ENCODE peak calls at places on chromosomes 2 and 18, in nine cellular contexts. I, X, T, S, A, R, W, P and K are unnamed samples.

GRCh38 chr18:77112161-77112801 is 20.3 kb downstream of the MBP start:
- DNase-seq in X (peak), I (no peak), R (no peak), W (no peak), T (no peak), P (no peak), A (no peak), S (no peak), K (peak)

GRCh38 chr2:41937921-41938708 is 109.7 kb upstream of the PKDCC start:
- DNase-seq in P (peak), A (no peak), R (no peak), T (no peak), W (no peak), S (no peak), I (no peak), X (no peak), K (no peak)

GRCh38 chr18:13313006-13313661 is 94.6 kb downstream of the LDLRAD4 start:
- DNase-seq in I (no peak), A (no peak), R (no peak), X (no peak), T (no peak), W (no peak), S (no peak), P (no peak), K (no peak)

GRCh38 chr2:136787970-136788369 is 22.6 kb downstream of the THSD7B start:
- DNase-seq in S (no peak), I (no peak), P (no peak), R (no peak), T (no peak), A (no peak), X (no peak), W (no peak), K (no peak)

GRCh38 chr2:176577054-176577453 is 307.8 kb downstream of the MTX2 start:
- DNase-seq in I (no peak), P (no peak), R (no peak), A (no peak), W (no peak), S (no peak), X (no peak), T (no peak), K (no peak)

GRCh38 chr2:111712361-111712760 is 171.6 kb downstream of the ANAPC1 start:
- DNase-seq in A (no peak), S (no peak), P (no peak), R (no peak), T (no peak), I (no peak), X (no peak), W (no peak), K (no peak)

GRCh38 chr2:170235860-170236638 is 58.1 kb downstream of the MYO3B start:
- DNase-seq in I (no peak), X (peak), R (no peak), P (peak), T (peak), S (no peak), A (peak), W (peak), K (no peak)

GRCh38 chr2:46245869-46246268 is 51.3 kb upstream of the EPAS1 start:
- DNase-seq in I (no peak), P (no peak), W (no peak), S (no peak), X (no peak), A (no peak), R (no peak), T (no peak), K (no peak)

GRCh38 chr2:236612737-236613136 is 43.1 kb downstream of the ACKR3 start:
- DNase-seq in I (no peak), A (no peak), T (no peak), W (no peak), P (no peak), X (no peak), S (no peak), R (no peak), K (no peak)

GRCh38 chr18:68355637-68356036 is 359.3 kb downstream of the TMX3 start:
- DNase-seq in I (no peak), X (no peak), S (no peak), T (no peak), P (no peak), A (no peak), R (no peak), W (no peak), K (no peak)

GRCh38 chr18:57214976-57215375 is 68.1 kb downstream of the BOD1L2 start:
- DNase-seq in W (no peak), I (no peak), T (no peak), P (no peak), S (no peak), A (no peak), X (no peak), R (no peak), K (no peak)

GRCh38 chr2:128710770-128711169 is 392.1 kb upstream of the HS6ST1 start:
- DNase-seq in X (no peak), T (no peak), A (no peak), R (no peak), I (no peak), S (no peak), P (no peak), W (no peak), K (peak)

GRCh38 chr18:35378206-35378795 is 1.2 kb upstream of the ZNF396 start:
- DNase-seq in W (no peak), S (no peak), I (no peak), P (no peak), T (no peak), R (no peak), A (no peak), X (no peak), K (no peak)

GRCh38 chr18:31042391-31043181 is at the start of gene DSC3:
- DNase-seq in W (peak), S (no peak), X (no peak), I (no peak), T (no peak), R (no peak), P (peak), A (no peak), K (no peak)